ENCODE peak calls at places on chromosomes 5 and 9, in seven cellular contexts. One of them, this sample, is unnamed.
A peak's percentile ranks its signal among the peaks of the same experiment; 100 is the strongest.

GRCh38 chr9:72952914-72953313 is at the start of gene ALDH1A1:
- DNase-seq in bronchial epithelial cell: peak; percentile 80
- DNase-seq in A673: peak; percentile 22
- DNase-seq in fibroblast of lung: no peak
- DNase-seq in H1: no peak
- DNase-seq in cardiac fibroblast: no peak
- DNase-seq in naive thymus-derived CD4-positive, alpha-beta T cell: no peak
- DNase-seq in this sample: no peak

GRCh38 chr5:115557667-115558387 is 13.3 kb upstream of the FEM1C start:
- DNase-seq in bronchial epithelial cell: peak; percentile 44
- DNase-seq in A673: no peak
- DNase-seq in fibroblast of lung: no peak
- DNase-seq in H1: no peak
- DNase-seq in cardiac fibroblast: peak; percentile 68
- DNase-seq in naive thymus-derived CD4-positive, alpha-beta T cell: no peak
- DNase-seq in this sample: no peak

GRCh38 chr9:97237311-97237786 is 70.1 kb upstream of the CCDC180 start:
- DNase-seq in bronchial epithelial cell: no peak
- DNase-seq in A673: no peak
- DNase-seq in fibroblast of lung: no peak
- DNase-seq in H1: no peak
- DNase-seq in cardiac fibroblast: no peak
- DNase-seq in naive thymus-derived CD4-positive, alpha-beta T cell: no peak
- DNase-seq in this sample: no peak

GRCh38 chr5:172586118-172587060 is 54.7 kb upstream of the NEURL1B start:
- DNase-seq in bronchial epithelial cell: no peak
- DNase-seq in A673: no peak
- DNase-seq in fibroblast of lung: no peak
- DNase-seq in H1: peak; percentile 54
- DNase-seq in cardiac fibroblast: no peak
- DNase-seq in naive thymus-derived CD4-positive, alpha-beta T cell: no peak
- DNase-seq in this sample: no peak

GRCh38 chr9:84397151-84397728 is 56.7 kb upstream of the SLC28A3 start:
- DNase-seq in bronchial epithelial cell: peak; percentile 56
- DNase-seq in A673: peak; percentile 73
- DNase-seq in fibroblast of lung: peak; percentile 50
- DNase-seq in H1: peak; percentile 31
- DNase-seq in cardiac fibroblast: peak; percentile 79
- DNase-seq in naive thymus-derived CD4-positive, alpha-beta T cell: peak; percentile 32
- DNase-seq in this sample: no peak

GRCh38 chr9:37437616-37438015 is 15.1 kb downstream of the GRHPR start:
- DNase-seq in bronchial epithelial cell: no peak
- DNase-seq in A673: no peak
- DNase-seq in fibroblast of lung: no peak
- DNase-seq in H1: no peak
- DNase-seq in cardiac fibroblast: no peak
- DNase-seq in naive thymus-derived CD4-positive, alpha-beta T cell: no peak
- DNase-seq in this sample: no peak

GRCh38 chr5:38996123-38996522 is 78.1 kb downstream of the RICTOR start:
- DNase-seq in bronchial epithelial cell: no peak
- DNase-seq in A673: no peak
- DNase-seq in fibroblast of lung: no peak
- DNase-seq in H1: no peak
- DNase-seq in cardiac fibroblast: no peak
- DNase-seq in naive thymus-derived CD4-positive, alpha-beta T cell: no peak
- DNase-seq in this sample: no peak

GRCh38 chr9:124329996-124330714 is 72.4 kb downstream of the NEK6 start:
- DNase-seq in bronchial epithelial cell: no peak
- DNase-seq in A673: no peak
- DNase-seq in fibroblast of lung: no peak
- DNase-seq in H1: no peak
- DNase-seq in cardiac fibroblast: no peak
- DNase-seq in naive thymus-derived CD4-positive, alpha-beta T cell: no peak
- DNase-seq in this sample: no peak

GRCh38 chr5:8756498-8757084 is 789.3 kb downstream of the SEMA5A start:
- DNase-seq in bronchial epithelial cell: peak; percentile 52
- DNase-seq in A673: no peak
- DNase-seq in fibroblast of lung: peak; percentile 49
- DNase-seq in H1: peak; percentile 3
- DNase-seq in cardiac fibroblast: peak; percentile 78
- DNase-seq in naive thymus-derived CD4-positive, alpha-beta T cell: no peak
- DNase-seq in this sample: no peak

GRCh38 chr5:148107608-148108007 is 43.8 kb downstream of the SPINK5 start:
- DNase-seq in bronchial epithelial cell: peak; percentile 62
- DNase-seq in A673: no peak
- DNase-seq in fibroblast of lung: no peak
- DNase-seq in H1: no peak
- DNase-seq in cardiac fibroblast: no peak
- DNase-seq in naive thymus-derived CD4-positive, alpha-beta T cell: no peak
- DNase-seq in this sample: no peak

GRCh38 chr5:122485226-122485625 is 173.2 kb downstream of the SNCAIP start:
- DNase-seq in bronchial epithelial cell: no peak
- DNase-seq in A673: no peak
- DNase-seq in fibroblast of lung: no peak
- DNase-seq in H1: no peak
- DNase-seq in cardiac fibroblast: no peak
- DNase-seq in naive thymus-derived CD4-positive, alpha-beta T cell: no peak
- DNase-seq in this sample: no peak

GRCh38 chr5:31604240-31604639 is 34.7 kb upstream of the PDZD2 start:
- DNase-seq in bronchial epithelial cell: no peak
- DNase-seq in A673: no peak
- DNase-seq in fibroblast of lung: no peak
- DNase-seq in H1: no peak
- DNase-seq in cardiac fibroblast: no peak
- DNase-seq in naive thymus-derived CD4-positive, alpha-beta T cell: no peak
- DNase-seq in this sample: no peak

GRCh38 chr9:98318834-98319478 is 63.5 kb upstream of the TBC1D2 start:
- DNase-seq in bronchial epithelial cell: peak; percentile 49
- DNase-seq in A673: no peak
- DNase-seq in fibroblast of lung: peak; percentile 65
- DNase-seq in H1: no peak
- DNase-seq in cardiac fibroblast: peak; percentile 69
- DNase-seq in naive thymus-derived CD4-positive, alpha-beta T cell: no peak
- DNase-seq in this sample: no peak

GRCh38 chr5:120604898-120605297 is 140.8 kb downstream of the PRR16 start:
- DNase-seq in bronchial epithelial cell: peak; percentile 88
- DNase-seq in A673: no peak
- DNase-seq in fibroblast of lung: peak; percentile 99
- DNase-seq in H1: no peak
- DNase-seq in cardiac fibroblast: peak; percentile 98
- DNase-seq in naive thymus-derived CD4-positive, alpha-beta T cell: no peak
- DNase-seq in this sample: peak; percentile 71

GRCh38 chr5:179994622-179995323 is 76.8 kb downstream of the RNF130 start:
- DNase-seq in bronchial epithelial cell: no peak
- DNase-seq in A673: no peak
- DNase-seq in fibroblast of lung: no peak
- DNase-seq in H1: no peak
- DNase-seq in cardiac fibroblast: no peak
- DNase-seq in naive thymus-derived CD4-positive, alpha-beta T cell: no peak
- DNase-seq in this sample: no peak

GRCh38 chr5:99169309-99169708 is 240.5 kb upstream of the CHD1 start:
- DNase-seq in bronchial epithelial cell: peak; percentile 23
- DNase-seq in A673: peak; percentile 44
- DNase-seq in fibroblast of lung: peak; percentile 35
- DNase-seq in H1: no peak
- DNase-seq in cardiac fibroblast: peak; percentile 9
- DNase-seq in naive thymus-derived CD4-positive, alpha-beta T cell: no peak
- DNase-seq in this sample: no peak

GRCh38 chr5:142578161-142578830 is 107.6 kb downstream of the FGF1 start:
- DNase-seq in bronchial epithelial cell: no peak
- DNase-seq in A673: no peak
- DNase-seq in fibroblast of lung: no peak
- DNase-seq in H1: no peak
- DNase-seq in cardiac fibroblast: no peak
- DNase-seq in naive thymus-derived CD4-positive, alpha-beta T cell: no peak
- DNase-seq in this sample: no peak

GRCh38 chr9:8567963-8568579 is 768.5 kb upstream of the DMAC1 start:
- DNase-seq in bronchial epithelial cell: no peak
- DNase-seq in A673: no peak
- DNase-seq in fibroblast of lung: no peak
- DNase-seq in H1: no peak
- DNase-seq in cardiac fibroblast: no peak
- DNase-seq in naive thymus-derived CD4-positive, alpha-beta T cell: no peak
- DNase-seq in this sample: no peak

GRCh38 chr9:117028103-117028858 is 341.2 kb downstream of the TRIM32 start:
- DNase-seq in bronchial epithelial cell: no peak
- DNase-seq in A673: no peak
- DNase-seq in fibroblast of lung: no peak
- DNase-seq in H1: no peak
- DNase-seq in cardiac fibroblast: no peak
- DNase-seq in naive thymus-derived CD4-positive, alpha-beta T cell: no peak
- DNase-seq in this sample: no peak

DNA sequence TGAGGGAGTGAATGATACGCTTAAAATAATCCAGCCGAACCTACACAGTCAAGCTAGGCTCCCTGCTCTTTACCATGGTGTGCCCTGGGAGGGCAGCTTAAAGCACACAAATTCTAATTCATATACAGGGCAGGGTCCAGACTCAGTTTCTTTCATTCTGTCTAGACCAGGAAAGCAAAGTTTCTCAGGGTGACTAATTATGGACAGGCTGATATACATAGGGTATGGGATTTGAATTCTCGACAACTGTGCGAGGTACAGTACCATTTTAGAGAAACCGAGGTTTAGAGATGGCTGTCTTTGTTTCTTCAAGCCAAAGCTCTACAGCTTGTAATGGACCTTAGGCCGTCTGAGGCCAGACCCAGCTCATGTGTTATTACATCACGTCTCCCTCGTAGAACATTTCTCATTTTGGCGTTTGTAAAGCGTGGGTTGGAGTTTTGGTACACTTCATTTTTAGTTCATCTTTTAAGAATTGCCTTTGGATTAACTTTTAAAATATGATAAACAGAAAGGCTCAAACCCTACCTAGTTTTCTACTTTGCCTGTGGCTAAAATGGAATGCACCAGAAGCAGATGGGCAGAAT is 2.8 kb downstream of the PTGER4 start:
- DNase-seq in bronchial epithelial cell: no peak
- DNase-seq in A673: no peak
- DNase-seq in fibroblast of lung: no peak
- DNase-seq in H1: no peak
- DNase-seq in cardiac fibroblast: peak; percentile 56
- DNase-seq in naive thymus-derived CD4-positive, alpha-beta T cell: no peak
- DNase-seq in this sample: no peak
- H3K4me3 ChIP-seq in bronchial epithelial cell: peak overlapping the region; percentile 71
- H3K4me3 ChIP-seq in A673: no peak overlapping the region
- H3K4me3 ChIP-seq in fibroblast of lung: peak overlapping the region; percentile 95
- H3K4me3 ChIP-seq in H1: no peak overlapping the region
- H3K4me3 ChIP-seq in cardiac fibroblast: peak overlapping the region; percentile 86
- H3K4me3 ChIP-seq in naive thymus-derived CD4-positive, alpha-beta T cell: peak overlapping the region; percentile 77
- H3K4me3 ChIP-seq in this sample: peak overlapping the region; percentile 87

DNA sequence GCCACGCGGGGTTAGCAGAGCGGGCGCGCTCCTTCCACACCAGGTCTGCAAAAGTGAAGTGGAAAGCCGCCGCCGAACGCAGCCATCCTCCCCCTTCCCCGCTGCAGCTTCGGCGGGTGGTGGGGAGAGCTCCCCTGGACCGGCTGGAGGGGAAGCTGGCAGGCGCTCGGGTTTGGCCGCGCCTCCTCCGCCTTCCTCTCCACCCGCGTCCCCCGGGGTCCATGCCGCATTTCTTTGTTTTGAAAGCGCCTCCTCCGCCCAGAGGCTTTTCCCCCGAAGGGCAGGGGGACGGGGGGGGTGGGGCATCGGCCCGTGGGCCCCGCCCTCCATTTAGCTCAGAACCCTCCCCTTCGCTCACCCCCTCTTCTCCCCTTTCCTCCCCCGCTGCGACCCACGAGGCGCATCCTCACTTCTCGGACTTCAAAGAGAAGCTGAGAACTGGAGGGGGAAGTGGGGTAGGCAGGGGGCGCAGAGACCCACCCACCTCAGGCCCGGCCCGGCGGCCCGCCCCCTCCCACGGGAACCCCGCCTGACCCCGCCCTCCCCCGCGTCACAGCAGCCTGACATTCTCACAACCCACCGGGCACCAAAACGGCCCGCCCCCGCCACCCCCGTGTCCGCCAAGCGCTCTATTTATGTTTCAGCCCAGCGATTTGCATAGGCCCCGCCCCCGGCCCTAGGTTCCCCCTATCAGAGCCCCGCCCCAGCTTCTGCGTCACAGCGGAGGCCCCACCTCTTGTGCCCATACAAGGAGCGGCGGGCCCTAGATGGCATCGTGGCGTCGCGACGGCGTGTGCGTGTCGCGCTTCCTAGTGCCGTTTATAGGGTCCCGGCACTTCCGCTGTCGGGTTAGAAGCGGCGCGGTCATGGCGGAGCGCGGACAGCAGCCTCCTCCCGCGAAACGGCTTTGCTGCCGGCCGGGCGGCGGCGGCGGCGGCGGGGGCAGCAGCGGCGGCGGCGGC is at the start of gene ZSWIM6:
- DNase-seq in bronchial epithelial cell: peak; percentile 89
- DNase-seq in A673: peak; percentile 99
- DNase-seq in fibroblast of lung: peak; percentile 99
- DNase-seq in H1: peak; percentile 97
- DNase-seq in cardiac fibroblast: peak; percentile 100
- DNase-seq in naive thymus-derived CD4-positive, alpha-beta T cell: peak; percentile 96
- DNase-seq in this sample: peak; percentile 98
- H3K4me3 ChIP-seq in bronchial epithelial cell: peak within 1 kb of the TSS; percentile 93
- H3K4me3 ChIP-seq in A673: peak within 1 kb of the TSS; percentile 92
- H3K4me3 ChIP-seq in fibroblast of lung: peak within 1 kb of the TSS; percentile 85
- H3K4me3 ChIP-seq in H1: peak within 1 kb of the TSS; percentile 78
- H3K4me3 ChIP-seq in cardiac fibroblast: peak within 1 kb of the TSS; percentile 93
- H3K4me3 ChIP-seq in naive thymus-derived CD4-positive, alpha-beta T cell: peak within 1 kb of the TSS; percentile 86
- H3K4me3 ChIP-seq in this sample: peak within 1 kb of the TSS; percentile 94

DNA sequence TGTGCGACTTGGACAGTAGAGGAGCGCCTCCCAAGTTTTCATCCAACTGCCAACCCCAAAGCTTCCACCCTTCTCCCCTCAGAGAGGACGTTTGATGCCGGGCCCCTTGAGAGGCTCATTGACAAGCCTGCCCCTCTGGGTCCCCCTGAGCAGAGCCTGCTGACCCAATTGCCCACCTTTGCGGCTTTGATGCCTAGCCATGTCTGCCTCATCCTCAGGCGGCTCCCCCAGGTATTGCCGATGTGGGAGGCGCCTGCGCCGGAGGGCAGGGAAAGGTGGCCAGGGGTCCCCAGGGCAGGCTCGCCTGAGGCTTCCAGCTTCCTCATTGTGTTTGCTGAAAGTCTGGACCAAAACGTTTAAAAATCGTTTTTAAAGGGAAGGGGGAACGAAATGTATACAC is 1.4 kb downstream of the ODF2 start:
- DNase-seq in bronchial epithelial cell: no peak
- DNase-seq in A673: no peak
- DNase-seq in fibroblast of lung: no peak
- DNase-seq in H1: no peak
- DNase-seq in cardiac fibroblast: no peak
- DNase-seq in naive thymus-derived CD4-positive, alpha-beta T cell: no peak
- DNase-seq in this sample: no peak
- H3K4me3 ChIP-seq in bronchial epithelial cell: peak overlapping the region; percentile 83
- H3K4me3 ChIP-seq in A673: peak overlapping the region; percentile 75
- H3K4me3 ChIP-seq in fibroblast of lung: peak overlapping the region; percentile 92
- H3K4me3 ChIP-seq in H1: peak overlapping the region; percentile 68
- H3K4me3 ChIP-seq in cardiac fibroblast: peak overlapping the region; percentile 86
- H3K4me3 ChIP-seq in naive thymus-derived CD4-positive, alpha-beta T cell: peak overlapping the region; percentile 87
- H3K4me3 ChIP-seq in this sample: peak overlapping the region; percentile 74

DNA sequence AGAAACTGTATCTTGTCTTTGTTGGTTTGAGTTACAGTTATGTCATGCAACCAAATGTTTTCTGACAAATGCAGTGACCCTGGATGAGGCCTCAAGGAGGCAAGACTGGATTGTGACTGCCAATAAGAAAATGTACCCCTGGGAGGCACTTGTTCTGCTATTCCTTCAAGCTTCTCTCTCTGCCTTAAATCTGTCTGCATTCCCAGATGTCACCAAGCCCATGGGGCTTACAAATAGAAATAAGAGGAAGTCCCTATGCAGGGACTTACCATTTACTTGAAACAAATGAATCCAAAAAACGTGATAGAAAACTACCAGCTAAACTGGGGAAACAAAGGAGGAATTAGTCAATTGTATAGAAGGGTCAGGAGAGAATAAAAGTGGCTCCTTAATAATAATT is 8.2 kb upstream of the PARP8 start:
- DNase-seq in bronchial epithelial cell: no peak
- DNase-seq in A673: no peak
- DNase-seq in fibroblast of lung: no peak
- DNase-seq in H1: no peak
- DNase-seq in cardiac fibroblast: no peak
- DNase-seq in naive thymus-derived CD4-positive, alpha-beta T cell: no peak
- DNase-seq in this sample: no peak
- H3K4me3 ChIP-seq in bronchial epithelial cell: no peak overlapping the region
- H3K4me3 ChIP-seq in A673: no peak overlapping the region
- H3K4me3 ChIP-seq in fibroblast of lung: no peak overlapping the region
- H3K4me3 ChIP-seq in H1: no peak overlapping the region
- H3K4me3 ChIP-seq in cardiac fibroblast: no peak overlapping the region
- H3K4me3 ChIP-seq in naive thymus-derived CD4-positive, alpha-beta T cell: no peak overlapping the region
- H3K4me3 ChIP-seq in this sample: no peak overlapping the region

This sample was measured in retinal pigment epithelial cell.